ENCODE peak calls at places on chromosomes 11 and 22, in five cellular contexts. One of them, this sample, is unnamed.

GRCh38 chr22:48645766-48646165 is 1181.9 kb downstream of the BRD1 start:
- DNase-seq in sciatic nerve: no peak
- DNase-seq in NCI-H526: no peak
- DNase-seq in activated CD4-positive, CD25-positive, alpha-beta regulatory T cell treated with anti-CD3 and anti-CD28 coated beads, Interleukin-2, amount 50 U/mL, for 72 hours: no peak
- DNase-seq in GOT3: no peak
- DNase-seq in this sample: no peak

GRCh38 chr11:36441610-36442208 is 68.4 kb downstream of the TRAF6 start:
- DNase-seq in GOT3: no peak
- DNase-seq in activated CD4-positive, CD25-positive, alpha-beta regulatory T cell treated with anti-CD3 and anti-CD28 coated beads, Interleukin-2, amount 50 U/mL, for 72 hours: no peak
- DNase-seq in NCI-H526: no peak
- DNase-seq in sciatic nerve: no peak
- DNase-seq in this sample: no peak

GRCh38 chr11:78555592-78555991 is 19.1 kb downstream of the NARS2 start:
- DNase-seq in NCI-H526: no peak
- DNase-seq in GOT3: no peak
- DNase-seq in sciatic nerve: no peak
- DNase-seq in activated CD4-positive, CD25-positive, alpha-beta regulatory T cell treated with anti-CD3 and anti-CD28 coated beads, Interleukin-2, amount 50 U/mL, for 72 hours: no peak
- DNase-seq in this sample: no peak

GRCh38 chr11:106990322-106990721 is 28.0 kb downstream of the GUCY1A2 start:
- DNase-seq in activated CD4-positive, CD25-positive, alpha-beta regulatory T cell treated with anti-CD3 and anti-CD28 coated beads, Interleukin-2, amount 50 U/mL, for 72 hours: no peak
- DNase-seq in NCI-H526: peak
- DNase-seq in GOT3: no peak
- DNase-seq in sciatic nerve: no peak
- DNase-seq in this sample: no peak

GRCh38 chr22:25702046-25702445 is 39.9 kb upstream of the MYO18B start:
- DNase-seq in GOT3: no peak
- DNase-seq in NCI-H526: peak
- DNase-seq in sciatic nerve: no peak
- DNase-seq in activated CD4-positive, CD25-positive, alpha-beta regulatory T cell treated with anti-CD3 and anti-CD28 coated beads, Interleukin-2, amount 50 U/mL, for 72 hours: no peak
- DNase-seq in this sample: peak

GRCh38 chr11:68026391-68027105 is 3.9 kb upstream of the NDUFS8 start:
- DNase-seq in activated CD4-positive, CD25-positive, alpha-beta regulatory T cell treated with anti-CD3 and anti-CD28 coated beads, Interleukin-2, amount 50 U/mL, for 72 hours: no peak
- DNase-seq in GOT3: no peak
- DNase-seq in sciatic nerve: no peak
- DNase-seq in NCI-H526: no peak
- DNase-seq in this sample: no peak

GRCh38 chr11:33564856-33565453 is 135.7 kb downstream of the C11orf91 start:
- DNase-seq in NCI-H526: peak
- DNase-seq in sciatic nerve: no peak
- DNase-seq in GOT3: no peak
- DNase-seq in activated CD4-positive, CD25-positive, alpha-beta regulatory T cell treated with anti-CD3 and anti-CD28 coated beads, Interleukin-2, amount 50 U/mL, for 72 hours: no peak
- DNase-seq in this sample: no peak

GRCh38 chr11:58625826-58626460 is 3.5 kb downstream of the CNTF start:
- DNase-seq in GOT3: no peak
- DNase-seq in sciatic nerve: no peak
- DNase-seq in NCI-H526: no peak
- DNase-seq in activated CD4-positive, CD25-positive, alpha-beta regulatory T cell treated with anti-CD3 and anti-CD28 coated beads, Interleukin-2, amount 50 U/mL, for 72 hours: no peak
- DNase-seq in this sample: no peak

GRCh38 chr11:35683728-35684339 is 21.3 kb downstream of the TRIM44 start:
- DNase-seq in NCI-H526: no peak
- DNase-seq in activated CD4-positive, CD25-positive, alpha-beta regulatory T cell treated with anti-CD3 and anti-CD28 coated beads, Interleukin-2, amount 50 U/mL, for 72 hours: no peak
- DNase-seq in sciatic nerve: no peak
- DNase-seq in GOT3: no peak
- DNase-seq in this sample: no peak

This sample was measured in SW 1271.